ENCODE peak calls at places on chromosome 14, in ten cellular contexts. One of them, this sample, is unnamed. For H3K4me1 and H3K27me3, the result is how much of the 10 kb centered on the place peaks cover.

GRCh38 chr14:86787782-86788181 is 1205.2 kb downstream of the GALC start:
- DNase-seq in IMR-90: peak
- DNase-seq in lung: no peak
- DNase-seq in colonic mucosa: no peak
- DNase-seq in left lung: no peak
- DNase-seq in aorta: no peak
- DNase-seq in upper lobe of right lung: no peak
- DNase-seq in ovary: no peak
- DNase-seq in left ventricle myocardium inferior: no peak
- DNase-seq in neural progenitor cell: no peak
- DNase-seq in this sample: no peak

GRCh38 chr14:26444745-26445144 is 153.1 kb downstream of the NOVA1 start:
- DNase-seq in IMR-90: peak
- DNase-seq in lung: no peak
- DNase-seq in colonic mucosa: no peak
- DNase-seq in left lung: no peak
- DNase-seq in aorta: no peak
- DNase-seq in upper lobe of right lung: no peak
- DNase-seq in ovary: no peak
- DNase-seq in left ventricle myocardium inferior: no peak
- DNase-seq in neural progenitor cell: peak
- DNase-seq in this sample: peak

GRCh38 chr14:79248771-79249170 is 962.5 kb downstream of the DIO2 start:
- DNase-seq in IMR-90: no peak
- DNase-seq in lung: no peak
- DNase-seq in colonic mucosa: no peak
- DNase-seq in left lung: no peak
- DNase-seq in aorta: no peak
- DNase-seq in upper lobe of right lung: no peak
- DNase-seq in ovary: no peak
- DNase-seq in left ventricle myocardium inferior: no peak
- DNase-seq in neural progenitor cell: no peak
- DNase-seq in this sample: no peak

GRCh38 chr14:93926209-93926872 is 803 bp upstream of the FAM181A start:
- DNase-seq in IMR-90: no peak
- DNase-seq in lung: no peak
- DNase-seq in colonic mucosa: no peak
- DNase-seq in left lung: no peak
- DNase-seq in aorta: no peak
- DNase-seq in upper lobe of right lung: no peak
- DNase-seq in ovary: no peak
- DNase-seq in left ventricle myocardium inferior: no peak
- DNase-seq in neural progenitor cell: peak
- DNase-seq in this sample: no peak

GRCh38 chr14:76810953-76811400 is 1.7 kb downstream of the ANGEL1 start:
- DNase-seq in IMR-90: peak
- DNase-seq in lung: no peak
- DNase-seq in colonic mucosa: peak
- DNase-seq in left lung: no peak
- DNase-seq in aorta: no peak
- DNase-seq in upper lobe of right lung: no peak
- DNase-seq in ovary: no peak
- DNase-seq in left ventricle myocardium inferior: no peak
- DNase-seq in neural progenitor cell: peak
- DNase-seq in this sample: no peak

GRCh38 chr14:22088614-22089359 is 415.2 kb upstream of the OR4E1 start:
- DNase-seq in IMR-90: peak
- DNase-seq in lung: no peak
- DNase-seq in colonic mucosa: no peak
- DNase-seq in left lung: no peak
- DNase-seq in aorta: no peak
- DNase-seq in upper lobe of right lung: no peak
- DNase-seq in ovary: no peak
- DNase-seq in left ventricle myocardium inferior: no peak
- DNase-seq in neural progenitor cell: no peak
- DNase-seq in this sample: no peak

GRCh38 chr14:26820101-26820500 is 222.3 kb upstream of the NOVA1 start:
- DNase-seq in IMR-90: no peak
- DNase-seq in lung: no peak
- DNase-seq in colonic mucosa: no peak
- DNase-seq in left lung: no peak
- DNase-seq in aorta: no peak
- DNase-seq in upper lobe of right lung: no peak
- DNase-seq in ovary: no peak
- DNase-seq in left ventricle myocardium inferior: no peak
- DNase-seq in neural progenitor cell: no peak
- DNase-seq in this sample: no peak

GRCh38 chr14:60266021-60266937 is 17.3 kb downstream of the PPM1A start:
- DNase-seq in IMR-90: no peak
- DNase-seq in lung: no peak
- DNase-seq in colonic mucosa: no peak
- DNase-seq in left lung: no peak
- DNase-seq in aorta: no peak
- DNase-seq in upper lobe of right lung: no peak
- DNase-seq in ovary: no peak
- DNase-seq in left ventricle myocardium inferior: no peak
- DNase-seq in neural progenitor cell: peak
- DNase-seq in this sample: no peak

GRCh38 chr14:103343905-103344797 is 10.1 kb downstream of the EIF5 start:
- DNase-seq in IMR-90: no peak
- DNase-seq in lung: no peak
- DNase-seq in colonic mucosa: no peak
- DNase-seq in left lung: no peak
- DNase-seq in aorta: no peak
- DNase-seq in upper lobe of right lung: no peak
- DNase-seq in ovary: no peak
- DNase-seq in left ventricle myocardium inferior: no peak
- DNase-seq in neural progenitor cell: no peak
- DNase-seq in this sample: no peak

GRCh38 chr14:91098591-91098990 is 15.3 kb upstream of the DGLUCY start:
- DNase-seq in IMR-90: peak
- DNase-seq in lung: no peak
- DNase-seq in colonic mucosa: no peak
- DNase-seq in left lung: no peak
- DNase-seq in aorta: no peak
- DNase-seq in upper lobe of right lung: no peak
- DNase-seq in ovary: no peak
- DNase-seq in left ventricle myocardium inferior: no peak
- DNase-seq in neural progenitor cell: no peak
- DNase-seq in this sample: no peak

DNA sequence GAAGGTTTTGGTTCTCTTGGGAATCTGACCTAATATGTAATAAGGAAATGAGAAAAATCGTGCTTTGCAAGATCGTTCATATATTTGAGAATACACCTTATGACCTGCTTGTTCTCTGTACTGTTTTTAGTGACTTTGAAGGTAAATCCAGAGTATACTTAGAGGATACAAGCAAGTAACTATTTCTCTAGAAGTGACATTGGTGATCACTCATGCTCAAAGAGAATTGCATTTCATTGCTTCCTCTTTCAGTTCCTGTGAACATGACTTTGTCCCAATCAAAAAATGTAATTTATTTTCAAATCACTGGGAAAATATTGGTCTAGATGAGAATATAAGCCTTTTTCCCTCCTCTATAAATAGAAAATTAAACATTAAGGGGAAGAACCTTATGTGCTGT is 2.7 kb downstream of the KTN1 start:
- DNase-seq in IMR-90: no peak
- DNase-seq in lung: no peak
- DNase-seq in colonic mucosa: no peak
- DNase-seq in left lung: no peak
- DNase-seq in aorta: no peak
- DNase-seq in upper lobe of right lung: no peak
- DNase-seq in ovary: no peak
- DNase-seq in left ventricle myocardium inferior: no peak
- DNase-seq in neural progenitor cell: no peak
- DNase-seq in this sample: no peak
- H3K4me1 ChIP-seq in IMR-90: under half
- H3K4me1 ChIP-seq in lung: under half
- H3K4me1 ChIP-seq in colonic mucosa: under half
- H3K4me1 ChIP-seq in left lung: under half
- H3K4me1 ChIP-seq in aorta: under half
- H3K4me1 ChIP-seq in upper lobe of right lung: under half
- H3K4me1 ChIP-seq in ovary: under half
- H3K4me1 ChIP-seq in left ventricle myocardium inferior: half or more
- H3K4me1 ChIP-seq in neural progenitor cell: under half
- H3K4me1 ChIP-seq in this sample: under half

GRCh38 chr14:53946404-53947400 is 9.9 kb downstream of the BMP4 start:
- DNase-seq in IMR-90: no peak
- DNase-seq in lung: no peak
- DNase-seq in colonic mucosa: no peak
- DNase-seq in left lung: peak
- DNase-seq in aorta: peak
- DNase-seq in upper lobe of right lung: peak
- DNase-seq in ovary: peak
- DNase-seq in left ventricle myocardium inferior: no peak
- DNase-seq in neural progenitor cell: peak
- DNase-seq in this sample: peak

GRCh38 chr14:53947452-53948180 is 9.0 kb downstream of the BMP4 start:
- DNase-seq in IMR-90: peak
- DNase-seq in lung: no peak
- DNase-seq in colonic mucosa: no peak
- DNase-seq in left lung: no peak
- DNase-seq in aorta: no peak
- DNase-seq in upper lobe of right lung: no peak
- DNase-seq in ovary: no peak
- DNase-seq in left ventricle myocardium inferior: no peak
- DNase-seq in neural progenitor cell: no peak
- DNase-seq in this sample: no peak

GRCh38 chr14:53946071-53946403 is 10.6 kb downstream of the BMP4 start:
- DNase-seq in IMR-90: no peak
- DNase-seq in lung: no peak
- DNase-seq in colonic mucosa: no peak
- DNase-seq in left lung: peak
- DNase-seq in aorta: no peak
- DNase-seq in upper lobe of right lung: no peak
- DNase-seq in ovary: no peak
- DNase-seq in left ventricle myocardium inferior: no peak
- DNase-seq in neural progenitor cell: peak
- DNase-seq in this sample: no peak

GRCh38 chr14:53942970-53943750 is 13.5 kb downstream of the BMP4 start:
- DNase-seq in IMR-90: no peak
- DNase-seq in lung: no peak
- DNase-seq in colonic mucosa: no peak
- DNase-seq in left lung: no peak
- DNase-seq in aorta: no peak
- DNase-seq in upper lobe of right lung: no peak
- DNase-seq in ovary: no peak
- DNase-seq in left ventricle myocardium inferior: no peak
- DNase-seq in neural progenitor cell: peak
- DNase-seq in this sample: peak

DNA sequence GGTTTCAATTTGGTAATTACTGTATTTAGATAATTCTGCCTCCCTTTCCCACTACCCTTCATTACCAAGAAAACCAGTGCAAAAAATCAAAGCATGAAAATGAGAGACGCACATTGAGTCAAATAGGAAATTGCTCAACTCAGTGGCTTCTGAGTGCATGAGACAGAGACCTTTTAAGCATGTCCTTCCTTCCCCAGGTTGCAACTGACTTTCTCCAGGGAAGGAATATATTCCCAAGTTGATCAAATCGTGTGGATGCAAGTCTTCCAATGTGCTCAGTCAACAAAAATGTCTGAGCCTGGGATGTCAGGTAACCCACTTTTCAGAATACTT is 12.9 kb downstream of the BMP4 start:
- DNase-seq in IMR-90: no peak
- DNase-seq in lung: no peak
- DNase-seq in colonic mucosa: no peak
- DNase-seq in left lung: no peak
- DNase-seq in aorta: no peak
- DNase-seq in upper lobe of right lung: no peak
- DNase-seq in ovary: no peak
- DNase-seq in left ventricle myocardium inferior: no peak
- DNase-seq in neural progenitor cell: no peak
- DNase-seq in this sample: no peak
- H3K27me3 ChIP-seq in IMR-90: under half
- H3K27me3 ChIP-seq in lung: under half
- H3K27me3 ChIP-seq in colonic mucosa: under half
- H3K27me3 ChIP-seq in left lung: under half
- H3K27me3 ChIP-seq in aorta: under half
- H3K27me3 ChIP-seq in upper lobe of right lung: under half
- H3K27me3 ChIP-seq in ovary: under half
- H3K27me3 ChIP-seq in left ventricle myocardium inferior: under half
- H3K27me3 ChIP-seq in neural progenitor cell: under half
- H3K27me3 ChIP-seq in this sample: under half

DNA sequence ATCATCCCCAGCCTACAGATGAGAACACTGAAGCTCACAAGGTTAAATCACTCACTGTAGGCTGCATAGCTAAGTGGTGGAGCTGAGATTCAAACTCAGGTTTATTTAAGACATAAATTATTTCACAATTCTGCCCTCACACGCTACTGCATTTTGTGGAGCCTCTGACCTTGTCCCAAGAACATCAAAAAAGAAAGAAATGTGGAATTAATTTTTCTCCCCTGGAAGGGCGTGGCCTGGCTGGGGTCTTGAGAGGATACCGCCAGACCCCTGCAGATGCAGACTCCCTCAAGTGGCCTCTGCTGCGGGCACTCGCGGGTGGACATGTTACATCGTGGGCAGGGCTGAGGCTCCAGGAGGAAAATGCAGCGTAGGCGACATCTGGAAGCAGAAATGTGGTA is 40.6 kb downstream of the LTBP2 start:
- DNase-seq in IMR-90: peak
- DNase-seq in lung: no peak
- DNase-seq in colonic mucosa: no peak
- DNase-seq in left lung: no peak
- DNase-seq in aorta: peak
- DNase-seq in upper lobe of right lung: no peak
- DNase-seq in ovary: no peak
- DNase-seq in left ventricle myocardium inferior: no peak
- DNase-seq in neural progenitor cell: no peak
- DNase-seq in this sample: no peak
- H3K4me1 ChIP-seq in IMR-90: half or more
- H3K4me1 ChIP-seq in lung: under half
- H3K4me1 ChIP-seq in colonic mucosa: under half
- H3K4me1 ChIP-seq in left lung: under half
- H3K4me1 ChIP-seq in aorta: under half
- H3K4me1 ChIP-seq in upper lobe of right lung: half or more
- H3K4me1 ChIP-seq in ovary: under half
- H3K4me1 ChIP-seq in left ventricle myocardium inferior: half or more
- H3K4me1 ChIP-seq in neural progenitor cell: under half
- H3K4me1 ChIP-seq in this sample: under half

GRCh38 chr14:54192610-54193009 is 204.2 kb upstream of the CDKN3 start:
- DNase-seq in IMR-90: no peak
- DNase-seq in lung: no peak
- DNase-seq in colonic mucosa: no peak
- DNase-seq in left lung: no peak
- DNase-seq in aorta: no peak
- DNase-seq in upper lobe of right lung: no peak
- DNase-seq in ovary: no peak
- DNase-seq in left ventricle myocardium inferior: no peak
- DNase-seq in neural progenitor cell: no peak
- DNase-seq in this sample: no peak
- H3K27me3 ChIP-seq in IMR-90: under half
- H3K27me3 ChIP-seq in lung: under half
- H3K27me3 ChIP-seq in colonic mucosa: under half
- H3K27me3 ChIP-seq in left lung: under half
- H3K27me3 ChIP-seq in aorta: under half
- H3K27me3 ChIP-seq in upper lobe of right lung: under half
- H3K27me3 ChIP-seq in ovary: under half
- H3K27me3 ChIP-seq in left ventricle myocardium inferior: under half
- H3K27me3 ChIP-seq in neural progenitor cell: under half
- H3K27me3 ChIP-seq in this sample: under half

GRCh38 chr14:104659764-104660523 is 29.5 kb upstream of the INF2 start:
- DNase-seq in IMR-90: peak
- DNase-seq in lung: no peak
- DNase-seq in colonic mucosa: no peak
- DNase-seq in left lung: no peak
- DNase-seq in aorta: peak
- DNase-seq in upper lobe of right lung: peak
- DNase-seq in ovary: no peak
- DNase-seq in left ventricle myocardium inferior: no peak
- DNase-seq in neural progenitor cell: no peak
- DNase-seq in this sample: peak
- H3K4me1 ChIP-seq in IMR-90: under half
- H3K4me1 ChIP-seq in lung: under half
- H3K4me1 ChIP-seq in colonic mucosa: under half
- H3K4me1 ChIP-seq in left lung: under half
- H3K4me1 ChIP-seq in aorta: under half
- H3K4me1 ChIP-seq in upper lobe of right lung: under half
- H3K4me1 ChIP-seq in ovary: under half
- H3K4me1 ChIP-seq in left ventricle myocardium inferior: under half
- H3K4me1 ChIP-seq in neural progenitor cell: under half
- H3K4me1 ChIP-seq in this sample: under half